ENCODE peak calls at places on chromosome 9, in five cellular contexts. One of them, this sample, is unnamed.

GRCh38 chr9:36878986-36879982 is 154.8 kb downstream of the PAX5 start:
- DNase-seq in iPS-NIHi11: no peak
- DNase-seq in NCI-H1092: no peak
- DNase-seq in cardiac fibroblast: no peak
- DNase-seq in AG09309: no peak
- DNase-seq in this sample: no peak

GRCh38 chr9:130159814-130160670 is 12.2 kb upstream of the NCS1 start:
- DNase-seq in NCI-H1092: peak; percentile 80
- DNase-seq in AG09309: no peak
- DNase-seq in cardiac fibroblast: no peak
- DNase-seq in iPS-NIHi11: peak; percentile 43
- DNase-seq in this sample: no peak

GRCh38 chr9:113516840-113517577 is 53.5 kb downstream of the RGS3 start:
- DNase-seq in AG09309: no peak
- DNase-seq in iPS-NIHi11: no peak
- DNase-seq in NCI-H1092: no peak
- DNase-seq in cardiac fibroblast: no peak
- DNase-seq in this sample: no peak

GRCh38 chr9:34990908-34991832 is 1.6 kb downstream of the DNAJB5 start:
- DNase-seq in iPS-NIHi11: no peak
- DNase-seq in cardiac fibroblast: no peak
- DNase-seq in NCI-H1092: no peak
- DNase-seq in AG09309: no peak
- DNase-seq in this sample: no peak

GRCh38 chr9:109907810-109908458 is 127.9 kb downstream of the PALM2AKAP2 start:
- DNase-seq in AG09309: no peak
- DNase-seq in NCI-H1092: no peak
- DNase-seq in iPS-NIHi11: no peak
- DNase-seq in cardiac fibroblast: peak; percentile 35
- DNase-seq in this sample: no peak

GRCh38 chr9:101005248-101005647 is 23.3 kb upstream of the PLPPR1 start:
- DNase-seq in AG09309: no peak
- DNase-seq in NCI-H1092: no peak
- DNase-seq in cardiac fibroblast: no peak
- DNase-seq in iPS-NIHi11: no peak
- DNase-seq in this sample: no peak

GRCh38 chr9:98775831-98776441 is 20.4 kb downstream of the ANKS6 start:
- DNase-seq in iPS-NIHi11: peak; percentile 87
- DNase-seq in cardiac fibroblast: peak; percentile 82
- DNase-seq in NCI-H1092: peak; percentile 45
- DNase-seq in AG09309: peak; percentile 17
- DNase-seq in this sample: no peak

GRCh38 chr9:93259490-93260289 is 75.8 kb downstream of the WNK2 start:
- DNase-seq in cardiac fibroblast: no peak
- DNase-seq in iPS-NIHi11: no peak
- DNase-seq in NCI-H1092: no peak
- DNase-seq in AG09309: no peak
- DNase-seq in this sample: no peak

GRCh38 chr9:92963831-92964606 is 16.7 kb downstream of the FGD3 start:
- DNase-seq in NCI-H1092: no peak
- DNase-seq in iPS-NIHi11: no peak
- DNase-seq in AG09309: no peak
- DNase-seq in cardiac fibroblast: no peak
- DNase-seq in this sample: no peak

GRCh38 chr9:69121155-69122085 is 52.7 kb upstream of the TJP2 start:
- DNase-seq in NCI-H1092: peak; percentile 39
- DNase-seq in iPS-NIHi11: peak; percentile 57
- DNase-seq in AG09309: no peak
- DNase-seq in cardiac fibroblast: peak; percentile 39
- DNase-seq in this sample: no peak

GRCh38 chr9:13568446-13568845 is 289.0 kb upstream of the MPDZ start:
- DNase-seq in AG09309: no peak
- DNase-seq in cardiac fibroblast: peak; percentile 46
- DNase-seq in NCI-H1092: peak; percentile 49
- DNase-seq in iPS-NIHi11: no peak
- DNase-seq in this sample: no peak